ENCODE peak calls at places on chromosomes 16 and 17, in five cellular contexts. D is neural crest cell, T is LoVo, X is ELR, H is HuH-7. I is an unnamed sample.

GRCh38 chr17:30086896-30087295 is 29.7 kb upstream of the NSRP1 start:
- DNase-seq in T (no peak), H (no peak), D (no peak), X (no peak), I (no peak)

GRCh38 chr16:84778720-84779119 is 41.1 kb upstream of the CRISPLD2 start:
- DNase-seq in X (no peak), D (no peak), T (no peak), H (no peak), I (no peak)

GRCh38 chr17:66906321-66907278 is 57.9 kb upstream of the CACNG4 start:
- DNase-seq in T (peak; percentile 75), X (peak; percentile 87), H (peak; percentile 68), D (peak; percentile 75), I (peak; percentile 66)

GRCh38 chr17:49749730-49750129 is 14.2 kb downstream of the FAM117A start:
- DNase-seq in X (no peak), H (no peak), T (no peak), D (no peak), I (no peak)

GRCh38 chr16:57273826-57274225 is 10.6 kb downstream of the PLLP start:
- DNase-seq in X (no peak), D (no peak), T (no peak), H (no peak), I (no peak)

GRCh38 chr16:71924710-71925109 is 29.4 kb downstream of the IST1 start:
- DNase-seq in D (no peak), H (no peak), T (no peak), X (no peak), I (no peak)

GRCh38 chr17:1001640-1002411 is 4.9 kb downstream of the TIMM22 start:
- DNase-seq in T (no peak), X (peak; percentile 69), D (no peak), H (no peak), I (no peak)

GRCh38 chr17:42891539-42892152 is 9.0 kb upstream of the G6PC1 start:
- DNase-seq in X (no peak), H (peak; percentile 68), T (no peak), D (no peak), I (peak; percentile 31)

GRCh38 chr17:6423931-6424330 is 11.0 kb downstream of the AIPL1 start:
- DNase-seq in X (no peak), H (no peak), T (no peak), D (no peak), I (no peak)

GRCh38 chr16:55061126-55061525 is 130.5 kb downstream of the IRX5 start:
- DNase-seq in H (no peak), X (no peak), D (no peak), T (no peak), I (no peak)

GRCh38 chr16:55120408-55120807 is 189.7 kb downstream of the IRX5 start:
- DNase-seq in H (no peak), X (no peak), T (no peak), D (no peak), I (peak; percentile 31)